ENCODE peak calls at places on chromosomes 6 and 20, in seven cellular contexts. Q is hepatocyte, G is neural progenitor cell, K is cardiac muscle cell, I is lung, N is uterus, X is spleen. A is an unnamed sample.
A peak's percentile ranks its signal among the peaks of the same experiment; 100 is the strongest.

GRCh38 chr6:37628611-37629320 is 68.9 kb downstream of the MDGA1 start:
- DNase-seq in N (no peak), X (no peak), K (no peak), I (no peak), G (no peak), Q (no peak), A (no peak)

GRCh38 chr6:44217332-44218143 is 812 bp downstream of the MYMX start:
- DNase-seq in X (no peak), G (peak; percentile 71), K (no peak), N (no peak), I (no peak), Q (no peak), A (no peak)

GRCh38 chr6:135535989-135536414 is 38.5 kb upstream of the AHI1 start:
- DNase-seq in Q (peak; percentile 65), K (peak; percentile 53), G (peak; percentile 48), I (no peak), X (no peak), N (no peak), A (peak; percentile 35)

GRCh38 chr6:16243055-16243454 is 4.7 kb downstream of the GMPR start:
- DNase-seq in N (no peak), Q (no peak), I (no peak), K (no peak), X (no peak), G (no peak), A (no peak)

GRCh38 chr6:34788111-34788510 is 3.8 kb upstream of the BLTP3A start:
- DNase-seq in N (no peak), I (no peak), X (no peak), G (no peak), Q (no peak), K (no peak), A (no peak)

GRCh38 chr6:5507056-5507722 is 245.9 kb downstream of the FARS2 start:
- DNase-seq in N (no peak), K (no peak), Q (no peak), G (no peak), I (no peak), X (no peak), A (peak; percentile 79)

GRCh38 chr6:45488884-45489283 is 111.2 kb upstream of the SUPT3H start:
- DNase-seq in N (no peak), K (no peak), I (no peak), Q (no peak), X (no peak), G (no peak), A (no peak)

GRCh38 chr20:9072741-9073310 is 3.9 kb downstream of the PLCB4 start:
- DNase-seq in Q (peak; percentile 27), I (no peak), K (no peak), N (no peak), X (no peak), G (no peak), A (no peak)

GRCh38 chr20:10419550-10420133 is 14.4 kb downstream of the MKKS start:
- DNase-seq in N (no peak), G (no peak), X (no peak), K (no peak), I (no peak), Q (no peak), A (no peak)

GRCh38 chr6:21031182-21031581 is 496.9 kb downstream of the CDKAL1 start:
- DNase-seq in N (no peak), K (no peak), G (no peak), I (no peak), X (no peak), Q (no peak), A (no peak)

GRCh38 chr6:37051138-37052026 is 45.9 kb downstream of the FGD2 start:
- DNase-seq in G (peak; percentile 92), I (peak; percentile 91), K (peak; percentile 86), Q (peak; percentile 91), X (peak; percentile 99), N (peak; percentile 89), A (peak; percentile 89)

DNA sequence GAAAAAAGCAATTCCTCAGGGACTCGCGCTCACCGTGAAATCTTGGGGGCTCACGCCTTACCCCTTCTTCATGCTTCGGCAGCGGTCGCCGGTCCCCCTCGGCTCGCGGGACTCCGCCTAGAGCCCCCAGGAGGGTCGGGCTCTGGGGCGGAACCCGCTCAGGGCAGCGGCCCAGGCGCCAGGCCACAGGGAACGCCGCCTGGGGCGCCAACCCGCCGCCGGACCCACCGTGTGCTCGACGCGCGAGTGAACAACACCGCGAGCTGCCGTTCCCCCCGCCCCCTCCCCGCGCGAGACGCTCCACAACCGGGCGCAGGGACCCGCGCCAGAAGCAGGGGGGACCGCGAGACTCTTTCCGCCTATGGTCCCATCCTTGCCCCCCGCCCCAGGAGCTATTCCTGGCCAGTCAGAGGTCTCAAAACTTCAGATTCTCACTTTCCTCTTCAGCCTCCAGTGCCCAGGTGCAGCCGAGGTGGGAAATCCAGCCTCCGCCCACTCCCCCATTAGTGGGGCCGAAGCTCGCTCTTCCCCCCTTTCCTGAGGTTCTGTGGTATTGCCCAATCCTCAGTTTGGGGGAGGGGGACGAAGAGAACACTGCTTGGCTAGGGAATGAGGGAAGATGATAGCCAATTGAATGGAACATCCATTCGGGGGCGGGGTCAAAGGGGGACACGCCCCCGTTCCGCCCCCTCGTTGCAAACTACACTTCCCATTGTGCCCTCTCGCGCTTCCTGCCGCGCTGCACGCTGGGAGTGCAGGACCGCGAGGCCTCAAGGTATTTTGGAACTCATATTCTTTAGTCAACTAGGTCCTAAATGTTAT is at the start of gene WASF1:
- DNase-seq in G (peak; percentile 98), Q (peak; percentile 97), I (peak; percentile 92), N (peak; percentile 94), K (peak; percentile 97), X (peak; percentile 96), A (peak; percentile 96)
- TF ChIP-seq CTCF in G (no peak), Q (no peak), I (no peak), N (no peak), K (no peak), X (no peak), A (no peak)

GRCh38 chr6:89116702-89117101 is 1.2 kb downstream of the SRSF12 start:
- DNase-seq in X (no peak), G (no peak), N (no peak), K (no peak), Q (no peak), I (no peak), A (no peak)
- H3K4me3 ChIP-seq in X (no peak overlapping the region), G (peak overlapping the region; percentile 78), N (peak overlapping the region; percentile 65), K (peak overlapping the region; percentile 91), Q (peak overlapping the region; percentile 85), I (no peak overlapping the region), A (no peak overlapping the region)

DNA sequence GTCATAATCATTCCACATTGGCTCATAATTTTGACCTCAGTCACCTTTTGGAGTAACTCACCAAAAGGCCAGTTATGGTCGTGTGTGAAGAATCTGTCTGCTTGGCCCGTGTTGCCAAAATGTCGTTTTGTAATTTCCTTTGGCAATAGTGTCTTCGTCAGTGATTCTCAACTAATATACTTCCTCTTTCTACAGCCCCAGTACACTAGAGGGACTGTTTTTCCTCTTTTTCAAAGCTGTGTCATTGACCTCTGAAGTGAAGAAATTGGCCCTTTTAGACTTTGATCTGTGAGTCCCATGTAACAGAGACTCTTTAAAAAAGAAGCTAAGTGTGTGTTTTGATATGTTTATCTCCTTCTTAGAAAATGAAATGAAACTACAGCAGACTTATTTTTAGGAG is 5.2 kb downstream of the FOXO3 start:
- DNase-seq in I (peak; percentile 65), N (peak; percentile 87), G (no peak), Q (no peak), K (no peak), X (no peak), A (peak; percentile 64)
- TF ChIP-seq CTCF in I (no peak), N (no peak), G (no peak), Q (peak; percentile 11), K (peak; percentile 22), X (peak; percentile 8), A (no peak)

GRCh38 chr20:50797142-50797541 is 2.3 kb downstream of the BCAS4 start:
- DNase-seq in I (no peak), N (no peak), G (no peak), K (no peak), Q (no peak), X (no peak), A (no peak)
- H3K4me3 ChIP-seq in I (no peak overlapping the region), N (no peak overlapping the region), G (no peak overlapping the region), K (no peak overlapping the region), Q (no peak overlapping the region), X (no peak overlapping the region), A (peak overlapping the region; percentile 49)